ENCODE peak calls at places on chromosomes 5 and 9, in six cellular contexts. P is fibroblast of lung, C is fibroblast of pulmonary artery, M is ascending aorta, Y is IMR-90, W is lung. O is an unnamed sample.

GRCh38 chr9:107999890-108000289 is 510.3 kb upstream of the KLF4 start:
- DNase-seq in M (no peak), W (no peak), C (no peak), P (peak; percentile 15), Y (no peak), O (peak; percentile 26)

GRCh38 chr5:15472116-15472515 is 27.9 kb upstream of the FBXL7 start:
- DNase-seq in Y (no peak), W (no peak), P (no peak), M (no peak), C (no peak), O (no peak)

GRCh38 chr5:111197523-111197922 is 26.7 kb upstream of the CAMK4 start:
- DNase-seq in P (peak; percentile 1), C (peak; percentile 41), W (no peak), Y (no peak), M (no peak), O (peak; percentile 9)

GRCh38 chr9:97504381-97505216 is 3.1 kb downstream of the TMOD1 start:
- DNase-seq in P (peak; percentile 34), C (no peak), M (peak; percentile 81), Y (peak; percentile 57), W (no peak), O (no peak)

GRCh38 chr9:136219276-136219675 is 14.3 kb upstream of the LHX3 start:
- DNase-seq in Y (peak; percentile 58), P (peak; percentile 76), M (no peak), W (no peak), C (no peak), O (peak; percentile 22)

GRCh38 chr9:88773119-88773518 is 218.1 kb upstream of the S1PR3 start:
- DNase-seq in C (no peak), M (no peak), P (no peak), Y (no peak), W (no peak), O (no peak)

GRCh38 chr5:94276056-94276455 is 342.3 kb downstream of the KIAA0825 start:
- DNase-seq in C (no peak), M (no peak), Y (no peak), W (no peak), P (no peak), O (peak; percentile 7)

GRCh38 chr9:93005876-93006275 is 52.6 kb upstream of the SUSD3 start:
- DNase-seq in M (peak; percentile 38), P (no peak), C (no peak), Y (no peak), W (peak; percentile 22), O (no peak)

GRCh38 chr9:126149661-126150060 is 177.0 kb upstream of the MVB12B start:
- DNase-seq in Y (no peak), W (peak; percentile 22), C (no peak), M (no peak), P (no peak), O (no peak)

GRCh38 chr9:108903437-108904103 is 30.4 kb downstream of the ELP1 start:
- DNase-seq in C (no peak), M (no peak), P (peak; percentile 37), W (no peak), Y (peak; percentile 56), O (no peak)

GRCh38 chr9:121736147-121736721 is 84.8 kb downstream of the DAB2IP start:
- DNase-seq in C (peak; percentile 44), P (peak; percentile 47), W (peak; percentile 85), Y (peak; percentile 25), M (peak; percentile 84), O (no peak)

GRCh38 chr9:127444283-127444920 is 6.8 kb downstream of the RPL12 start:
- DNase-seq in P (no peak), W (no peak), C (no peak), M (no peak), Y (no peak), O (no peak)

DNA sequence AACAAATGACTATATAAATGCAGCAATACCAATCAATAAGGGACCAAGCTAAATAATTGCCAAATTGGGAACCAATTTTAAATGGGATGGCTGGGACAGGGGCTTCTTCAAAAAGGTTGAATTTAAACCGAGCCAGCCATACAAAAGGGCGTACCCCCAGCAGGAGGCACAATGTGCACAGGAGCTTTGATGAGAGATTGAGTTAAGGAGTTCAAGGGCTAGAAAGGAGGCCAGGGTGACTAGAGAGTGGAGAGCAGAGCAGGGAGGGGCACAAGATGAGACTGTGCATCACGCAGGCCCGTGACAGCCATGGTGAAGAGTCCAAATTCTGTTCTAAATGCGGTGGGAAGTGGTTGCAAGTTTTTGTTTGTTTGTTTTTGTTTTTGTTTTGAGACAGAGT is 23.3 kb upstream of the PDCD1LG2 start:
- DNase-seq in C (no peak), P (no peak), M (no peak), Y (no peak), W (no peak), O (no peak)
- TF ChIP-seq CTCF in C (no peak), P (no peak), M (no peak), Y (no peak), W (no peak), O (no peak)

GRCh38 chr5:178637356-178638069 is 10.7 kb upstream of the CLK4 start:
- DNase-seq in C (no peak), W (no peak), P (no peak), M (no peak), Y (no peak), O (no peak)

GRCh38 chr5:178641711-178642110 is 14.9 kb upstream of the CLK4 start:
- DNase-seq in W (no peak), P (no peak), M (no peak), C (no peak), Y (no peak), O (no peak)

GRCh38 chr5:178644826-178645545 is 18.1 kb upstream of the CLK4 start:
- DNase-seq in C (peak; percentile 57), Y (no peak), P (peak; percentile 32), M (peak; percentile 12), W (no peak), O (peak; percentile 18)

GRCh38 chr5:178642351-178642909 is 15.6 kb upstream of the CLK4 start:
- DNase-seq in M (peak; percentile 63), Y (peak; percentile 79), W (no peak), C (peak; percentile 99), P (peak; percentile 91), O (peak; percentile 92)

DNA sequence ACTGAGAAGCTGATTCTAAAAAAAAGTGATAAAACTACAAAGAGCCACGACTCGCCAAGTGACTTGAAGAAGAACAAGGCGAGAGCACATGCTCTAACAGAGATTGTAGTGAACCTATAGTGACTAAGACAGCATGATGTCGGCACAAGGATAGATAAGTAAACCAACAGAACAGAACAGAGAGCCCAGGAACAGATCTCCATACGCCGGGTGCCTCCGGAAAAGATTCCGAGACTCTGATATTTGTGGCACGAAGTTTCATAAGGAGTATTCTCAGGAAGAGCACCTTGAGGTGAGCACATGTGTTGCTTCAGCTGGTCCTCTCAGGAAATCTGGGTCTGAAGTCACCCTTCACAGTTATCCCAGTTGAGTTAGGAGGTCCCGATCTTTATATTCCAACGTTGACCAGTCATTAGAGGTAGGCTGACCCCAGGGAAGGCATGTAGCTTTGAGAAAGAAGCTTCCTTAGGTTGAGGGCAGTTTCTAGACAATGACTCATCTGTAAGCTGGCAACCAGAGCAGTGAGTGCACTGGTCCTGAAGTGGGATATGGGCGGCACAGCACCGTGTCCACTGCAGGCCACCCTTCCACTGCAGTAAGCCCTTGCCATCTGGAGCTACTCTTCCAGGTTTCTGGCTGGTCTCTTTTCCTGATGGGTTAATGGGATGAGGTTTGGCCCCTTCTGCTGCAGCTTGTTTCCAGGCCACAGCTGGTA is 13.6 kb upstream of the CLK4 start:
- DNase-seq in M (peak; percentile 2), P (no peak), C (no peak), W (no peak), Y (no peak), O (peak; percentile 31)
- H3K4me3 ChIP-seq in M (no peak overlapping the region), P (no peak overlapping the region), C (no peak overlapping the region), W (no peak overlapping the region), Y (no peak overlapping the region), O (no peak overlapping the region)

GRCh38 chr5:149406203-149406978 is 27.3 kb upstream of the IL17B start:
- DNase-seq in M (peak; percentile 94), W (no peak), Y (peak; percentile 94), P (peak; percentile 88), C (peak; percentile 92), O (peak; percentile 96)
- TF ChIP-seq CTCF in M (no peak), W (no peak), Y (peak; percentile 23), P (peak; percentile 19), C (peak; percentile 17), O (peak; percentile 17)

GRCh38 chr5:160469156-160470144 is 47.8 kb downstream of the PTTG1 start:
- DNase-seq in M (no peak), P (peak; percentile 18), W (no peak), Y (no peak), C (no peak), O (no peak)

GRCh38 chr5:160468576-160468975 is 46.9 kb downstream of the PTTG1 start:
- DNase-seq in W (no peak), M (no peak), C (no peak), P (no peak), Y (no peak), O (no peak)

GRCh38 chr5:160466121-160466520 is 44.5 kb downstream of the PTTG1 start:
- DNase-seq in C (no peak), M (no peak), Y (no peak), P (no peak), W (no peak), O (no peak)

GRCh38 chr5:160467555-160468418 is 46.1 kb downstream of the PTTG1 start:
- DNase-seq in Y (peak; percentile 87), M (peak; percentile 73), P (peak; percentile 79), C (peak; percentile 84), W (peak; percentile 78), O (peak; percentile 93)

GRCh38 chr5:160466889-160467554 is 45.4 kb downstream of the PTTG1 start:
- DNase-seq in P (peak; percentile 8), W (no peak), Y (no peak), M (no peak), C (peak; percentile 63), O (peak; percentile 70)
- H3K4me3 ChIP-seq in P (no peak overlapping the region), W (no peak overlapping the region), Y (no peak overlapping the region), M (peak overlapping the region; percentile 47), C (no peak overlapping the region), O (no peak overlapping the region)

O was measured in cardiac fibroblast.